ENCODE peak calls at places on chromosomes 16 and 17, in seven cellular contexts. C, J, G, F, E, H and R are unnamed samples.

GRCh38 chr17:41324180-41325075 is 8.9 kb upstream of the KRTAP17-1 start:
- DNase-seq in C (no peak), J (no peak), G (no peak), F (peak; percentile 20), E (no peak), H (peak; percentile 31), R (peak; percentile 26)

GRCh38 chr17:76432004-76432403 is 20.9 kb downstream of the UBE2O start:
- DNase-seq in C (no peak), J (no peak), G (no peak), F (no peak), E (no peak), H (no peak), R (no peak)

GRCh38 chr17:7356072-7356549 is 1.2 kb downstream of the TMEM95 start:
- DNase-seq in C (peak; percentile 70), J (no peak), G (peak; percentile 82), F (peak; percentile 61), E (no peak), H (peak; percentile 52), R (peak; percentile 50)

GRCh38 chr16:68286153-68287074 is 22.1 kb downstream of the SLC7A6 start:
- DNase-seq in C (no peak), J (no peak), G (no peak), F (no peak), E (no peak), H (no peak), R (no peak)

GRCh38 chr16:82152641-82153094 is 17.4 kb downstream of the MPHOSPH6 start:
- DNase-seq in C (no peak), J (peak; percentile 19), G (no peak), F (no peak), E (no peak), H (peak; percentile 41), R (peak; percentile 75)

GRCh38 chr17:72661093-72661944 is 431.2 kb downstream of the SLC39A11 start:
- DNase-seq in C (no peak), J (no peak), G (no peak), F (peak; percentile 55), E (no peak), H (peak; percentile 54), R (peak; percentile 68)

GRCh38 chr17:1360975-1361374 is 39.0 kb downstream of the YWHAE start:
- DNase-seq in C (no peak), J (no peak), G (no peak), F (no peak), E (no peak), H (no peak), R (no peak)

GRCh38 chr17:82561429-82562035 is 42.0 kb downstream of the FOXK2 start:
- DNase-seq in C (no peak), J (no peak), G (no peak), F (no peak), E (no peak), H (no peak), R (no peak)

GRCh38 chr17:16853661-16854320 is 118.1 kb downstream of the TNFRSF13B start:
- DNase-seq in C (no peak), J (no peak), G (no peak), F (no peak), E (no peak), H (no peak), R (no peak)

GRCh38 chr17:78946631-78947030 is 21.4 kb upstream of the TIMP2 start:
- DNase-seq in C (no peak), J (no peak), G (no peak), F (no peak), E (no peak), H (no peak), R (no peak)

GRCh38 chr17:73072254-73072962 is 20.1 kb downstream of the SLC39A11 start:
- DNase-seq in C (no peak), J (no peak), G (no peak), F (no peak), E (no peak), H (no peak), R (no peak)

GRCh38 chr16:27791404-27791719 is 241.4 kb downstream of the KATNIP start:
- DNase-seq in C (no peak), J (no peak), G (no peak), F (no peak), E (no peak), H (no peak), R (no peak)

GRCh38 chr17:7380855-7381683 is at the start of gene TNK1:
- DNase-seq in C (peak; percentile 63), J (no peak), G (peak; percentile 65), F (no peak), E (no peak), H (no peak), R (no peak)

GRCh38 chr17:17495448-17496188 is 577 bp downstream of the RASD1 start:
- DNase-seq in C (no peak), J (no peak), G (no peak), F (peak; percentile 52), E (no peak), H (no peak), R (no peak)

GRCh38 chr16:4313563-4314531 is 2.0 kb upstream of the GLIS2 start:
- DNase-seq in C (peak; percentile 29), J (no peak), G (peak; percentile 39), F (no peak), E (no peak), H (peak; percentile 96), R (no peak)

GRCh38 chr16:24151482-24151939 is 104.6 kb upstream of the CACNG3 start:
- DNase-seq in C (no peak), J (no peak), G (no peak), F (no peak), E (no peak), H (no peak), R (peak; percentile 62)

GRCh38 chr17:34958438-34958837 is 2.8 kb downstream of the CCT6B start:
- DNase-seq in C (no peak), J (no peak), G (no peak), F (no peak), E (no peak), H (no peak), R (no peak)

GRCh38 chr17:43927101-43927935 is 15.0 kb downstream of the PPY start:
- DNase-seq in C (no peak), J (no peak), G (no peak), F (no peak), E (no peak), H (no peak), R (no peak)

GRCh38 chr17:8345052-8345690 is 5.5 kb downstream of the ODF4 start:
- DNase-seq in C (no peak), J (no peak), G (no peak), F (no peak), E (no peak), H (no peak), R (no peak)

GRCh38 chr16:694187-694862 is 4.1 kb upstream of the WDR24 start:
- DNase-seq in C (no peak), J (no peak), G (no peak), F (no peak), E (no peak), H (no peak), R (no peak)

GRCh38 chr16:20868890-20869289 is 31.3 kb downstream of the DCUN1D3 start:
- DNase-seq in C (peak; percentile 86), J (no peak), G (peak; percentile 90), F (no peak), E (no peak), H (no peak), R (peak; percentile 82)

GRCh38 chr17:8371786-8372185 is 4.7 kb downstream of the KRABD2 start:
- DNase-seq in C (no peak), J (no peak), G (no peak), F (no peak), E (no peak), H (no peak), R (no peak)

GRCh38 chr16:31201511-31202401 is 804 bp downstream of the PYCARD start:
- DNase-seq in C (peak; percentile 40), J (no peak), G (peak; percentile 48), F (no peak), E (no peak), H (no peak), R (peak; percentile 17)

GRCh38 chr17:36463916-36464764 is 22.3 kb upstream of the ZNHIT3 start:
- DNase-seq in C (peak; percentile 95), J (peak; percentile 24), G (peak; percentile 59), F (peak; percentile 13), E (peak; percentile 2), H (peak; percentile 83), R (peak; percentile 78)